ENCODE peak calls at places on chromosome X, in nine cellular contexts. C, I, S, U, Q, D, R, Y and E are unnamed samples.

GRCh38 chrX:78595901-78596502 is 63.1 kb downstream of the RTL3 start:
- DNase-seq in S (peak), R (no peak), I (no peak), Y (peak), C (no peak), Q (no peak), D (peak), U (no peak), E (peak)

GRCh38 chrX:94058728-94059382 is 384.8 kb downstream of the FAM133A start:
- DNase-seq in Q (no peak), C (no peak), D (peak), Y (peak), R (no peak), I (peak), U (no peak), S (peak), E (no peak)

GRCh38 chrX:134764202-134764785 is 106.0 kb upstream of the PLAC1 start:
- DNase-seq in I (no peak), S (peak), Y (peak), U (peak), C (no peak), D (peak), Q (no peak), R (no peak), E (peak)

GRCh38 chrX:107117993-107118321 is 665 bp downstream of the RBM41 start:
- DNase-seq in S (no peak), R (no peak), I (no peak), Q (no peak), Y (peak), D (peak), C (no peak), U (no peak), E (peak)

GRCh38 chrX:18668059-18668458 is 3.8 kb downstream of the RS1 start:
- DNase-seq in S (no peak), R (no peak), U (no peak), D (no peak), C (no peak), Q (no peak), Y (no peak), I (no peak), E (no peak)

GRCh38 chrX:27807690-27808089 is at the start of gene MAGEB10:
- DNase-seq in S (no peak), U (no peak), I (no peak), C (no peak), Y (no peak), D (no peak), R (no peak), Q (no peak), E (no peak)

GRCh38 chrX:13598877-13599276 is 29.5 kb downstream of the EGFL6 start:
- DNase-seq in C (no peak), S (peak), R (no peak), Q (no peak), Y (no peak), D (peak), U (no peak), I (no peak), E (no peak)

GRCh38 chrX:10564484-10564883 is 55.9 kb downstream of the MID1 start:
- DNase-seq in Q (no peak), S (no peak), C (no peak), U (no peak), Y (no peak), R (no peak), D (no peak), I (no peak), E (no peak)

GRCh38 chrX:4850312-4850711 is 1136.9 kb upstream of the PRKX start:
- DNase-seq in I (no peak), C (no peak), Y (no peak), R (no peak), Q (no peak), S (no peak), D (no peak), U (no peak), E (no peak)

GRCh38 chrX:41352329-41352801 is 18.4 kb downstream of the DDX3X start:
- DNase-seq in Q (no peak), D (no peak), U (no peak), I (no peak), S (no peak), Y (no peak), R (no peak), C (no peak), E (no peak)

GRCh38 chrX:109840585-109840984 is 107.5 kb upstream of the ACSL4 start:
- DNase-seq in I (peak), Q (no peak), C (no peak), Y (peak), S (no peak), D (no peak), U (peak), R (no peak), E (no peak)

GRCh38 chrX:110284159-110284558 is 33.7 kb downstream of the AMMECR1 start:
- DNase-seq in I (peak), C (no peak), D (no peak), R (no peak), Q (no peak), U (no peak), Y (peak), S (no peak), E (no peak)

GRCh38 chrX:67574696-67575095 is 30.9 kb downstream of the AR start:
- DNase-seq in U (no peak), Y (peak), C (no peak), Q (no peak), D (no peak), I (no peak), S (no peak), R (no peak), E (no peak)

GRCh38 chrX:15143050-15143824 is 126.6 kb downstream of the ASB9 start:
- DNase-seq in D (peak), Y (peak), S (peak), I (peak), U (peak), C (peak), Q (peak), R (peak), E (peak)

GRCh38 chrX:16665089-16665488 is 15.1 kb downstream of the S100G start:
- DNase-seq in Q (no peak), R (no peak), D (no peak), C (no peak), U (no peak), S (no peak), Y (peak), I (peak), E (no peak)

GRCh38 chrX:44314259-44314734 is 29.2 kb downstream of the EFHC2 start:
- DNase-seq in S (no peak), U (no peak), D (no peak), I (peak), Q (peak), C (peak), Y (peak), R (no peak), E (peak)

GRCh38 chrX:16826207-16826606 is 39.9 kb downstream of the TXLNG start:
- DNase-seq in C (no peak), R (no peak), S (peak), Q (no peak), I (no peak), U (no peak), Y (peak), D (peak), E (peak)

GRCh38 chrX:12767856-12768255 is 23.4 kb upstream of the PRPS2 start:
- DNase-seq in Y (no peak), R (no peak), D (no peak), I (no peak), Q (peak), U (no peak), C (no peak), S (no peak), E (no peak)

GRCh38 chrX:3788494-3789233 is 75.2 kb upstream of the PRKX start:
- DNase-seq in D (no peak), Y (no peak), C (no peak), R (no peak), I (no peak), S (peak), Q (no peak), U (no peak), E (no peak)

GRCh38 chrX:100445593-100445992 is 35.5 kb upstream of the PCDH19 start:
- DNase-seq in Q (no peak), C (no peak), S (no peak), D (no peak), R (no peak), Y (no peak), U (no peak), I (no peak), E (no peak)

GRCh38 chrX:140967036-140967435 is 35.4 kb upstream of the SPANXB1 start:
- DNase-seq in R (no peak), Y (no peak), Q (no peak), D (no peak), I (no peak), S (no peak), U (no peak), C (no peak), E (no peak)

GRCh38 chrX:69718102-69718501 is 102.2 kb downstream of the EDA start:
- DNase-seq in I (no peak), U (no peak), S (no peak), Y (no peak), Q (no peak), R (no peak), C (no peak), D (no peak), E (no peak)

GRCh38 chrX:44731160-44731559 is 112.7 kb upstream of the DUSP21 start:
- DNase-seq in S (no peak), Q (no peak), I (no peak), D (no peak), R (no peak), U (no peak), Y (peak), C (no peak), E (no peak)

GRCh38 chrX:18702362-18703195 is 4.9 kb upstream of the PPEF1 start:
- DNase-seq in Q (no peak), I (peak), D (no peak), U (no peak), Y (peak), R (no peak), C (no peak), S (no peak), E (no peak)

GRCh38 chrX:107451754-107452153 is 2.3 kb downstream of the FRMPD3 start:
- DNase-seq in U (no peak), C (no peak), Y (no peak), Q (no peak), D (peak), R (no peak), S (peak), I (no peak), E (no peak)

GRCh38 chrX:17359500-17359899 is 15.5 kb upstream of the NHS start:
- DNase-seq in D (no peak), Q (no peak), R (no peak), C (no peak), U (no peak), Y (peak), I (no peak), S (no peak), E (no peak)

GRCh38 chrX:143025628-143026027 is at the start of gene SPANXN4:
- DNase-seq in Q (no peak), R (no peak), I (no peak), Y (no peak), S (no peak), D (no peak), C (no peak), U (no peak), E (no peak)

GRCh38 chrX:32153586-32153985 is 1057.8 kb downstream of the DMD start:
- DNase-seq in Y (no peak), U (no peak), I (no peak), C (no peak), Q (no peak), D (no peak), R (no peak), S (no peak), E (no peak)

GRCh38 chrX:51931761-51932160 is 38.3 kb downstream of the MAGED1 start:
- DNase-seq in S (no peak), C (no peak), I (no peak), Q (no peak), R (no peak), Y (peak), D (no peak), U (no peak), E (no peak)

GRCh38 chrX:150324035-150324728 is 38.9 kb upstream of the MAMLD1 start:
- DNase-seq in Y (peak), I (peak), D (no peak), C (no peak), R (no peak), S (no peak), Q (no peak), U (peak), E (no peak)

GRCh38 chrX:50680990-50681389 is 133.0 kb downstream of the SHROOM4 start:
- DNase-seq in U (no peak), D (no peak), S (peak), I (no peak), C (no peak), Q (peak), R (no peak), Y (no peak), E (peak)

GRCh38 chrX:6363193-6363592 is 134.5 kb upstream of the NLGN4X start:
- DNase-seq in D (no peak), R (no peak), S (no peak), U (no peak), I (no peak), C (no peak), Y (no peak), Q (no peak), E (no peak)

GRCh38 chrX:85590638-85591037 is 211.2 kb upstream of the POF1B start:
- DNase-seq in D (no peak), C (no peak), R (no peak), Q (no peak), I (no peak), U (no peak), S (peak), Y (no peak), E (no peak)

GRCh38 chrX:151088221-151088620 is 88.2 kb upstream of the GPR50 start:
- DNase-seq in U (no peak), C (no peak), S (no peak), I (no peak), R (no peak), D (no peak), Y (no peak), Q (no peak), E (no peak)

GRCh38 chrX:9465380-9466114 is 689 bp downstream of the TBL1X start:
- DNase-seq in S (peak), Q (peak), Y (no peak), C (peak), D (peak), I (no peak), R (peak), U (no peak), E (peak)

GRCh38 chrX:122046226-122046625 is 998.8 kb downstream of the GLUD2 start:
- DNase-seq in D (no peak), R (no peak), C (no peak), Q (no peak), S (no peak), U (no peak), Y (peak), I (no peak), E (no peak)

GRCh38 chrX:146154191-146154590 is 336.6 kb downstream of the SLITRK2 start:
- DNase-seq in Q (no peak), C (no peak), R (no peak), S (no peak), D (no peak), Y (no peak), I (no peak), U (no peak), E (no peak)

GRCh38 chrX:71492086-71493065 is 40.5 kb upstream of the OGT start:
- DNase-seq in I (peak), S (no peak), Y (peak), D (no peak), C (peak), U (no peak), Q (peak), R (peak), E (peak)
- H3K4me3 ChIP-seq in I (peak), S (no peak), Y (peak), D (no peak), C (peak), U (no peak), Q (peak), R (peak), E (peak)

GRCh38 chrX:53354669-53355068 is 67.8 kb downstream of the SMC1A start:
- DNase-seq in R (no peak), U (no peak), Q (no peak), C (no peak), I (no peak), S (no peak), Y (peak), D (no peak), E (no peak)
- TF ChIP-seq CTCF in R (no peak), U (no peak), Q (no peak), C (no peak), I (peak), S (no peak), Y (peak), D (no peak), E (no peak)

GRCh38 chrX:119234931-119235555 is 1.0 kb upstream of the PGRMC1 start:
- DNase-seq in S (peak), U (no peak), I (no peak), D (no peak), R (no peak), Q (no peak), Y (peak), C (no peak), E (no peak)
- H3K4me3 ChIP-seq in S (peak), U (no peak), I (no peak), D (no peak), R (no peak), Q (no peak), Y (no peak), C (no peak), E (no peak)

GRCh38 chrX:68599256-68600152 is 48.0 kb upstream of the STARD8 start:
- DNase-seq in S (no peak), D (peak), Q (peak), U (no peak), I (peak), Y (peak), R (no peak), C (no peak), E (no peak)
- TF ChIP-seq CTCF in S (peak), D (peak), Q (peak), U (peak), I (peak), Y (peak), R (peak), C (no peak), E (peak)

GRCh38 chrX:153460826-153461225 is 9.6 kb downstream of the HAUS7 start:
- DNase-seq in I (no peak), C (peak), S (peak), R (no peak), Q (peak), D (peak), U (no peak), Y (peak), E (peak)
- H3K4me3 ChIP-seq in I (no peak), C (no peak), S (no peak), R (no peak), Q (no peak), D (no peak), U (no peak), Y (no peak), E (no peak)

GRCh38 chrX:55710701-55711100 is 6.8 kb upstream of the RRAGB start:
- DNase-seq in D (no peak), Y (peak), R (no peak), S (no peak), C (no peak), Q (no peak), I (peak), U (no peak), E (no peak)
- TF ChIP-seq CTCF in D (no peak), Y (no peak), R (no peak), S (no peak), C (no peak), Q (no peak), I (no peak), U (no peak), E (no peak)

DNA sequence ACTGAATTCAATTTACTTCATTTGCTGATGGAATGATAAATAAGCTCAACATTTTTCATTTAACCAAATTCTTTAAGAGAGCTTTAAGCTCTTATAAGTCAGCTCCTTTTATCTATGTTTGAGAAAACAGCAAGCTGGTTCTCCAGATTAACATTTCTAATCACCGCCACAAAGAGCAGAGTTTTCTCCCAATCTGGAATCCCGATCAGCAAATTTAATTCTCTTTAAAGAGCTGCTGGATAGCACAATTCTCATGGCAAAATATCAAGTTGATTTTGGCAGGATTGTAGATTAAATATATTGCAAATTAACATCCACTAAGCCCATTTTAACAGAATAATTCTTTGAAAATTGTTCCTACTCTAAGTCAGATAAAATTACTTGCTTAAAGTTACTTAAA is 48.8 kb downstream of the RPS6KA3 start:
- DNase-seq in R (no peak), S (no peak), Y (no peak), I (no peak), U (no peak), C (no peak), D (no peak), Q (no peak), E (no peak)
- H3K4me3 ChIP-seq in R (peak), S (no peak), Y (no peak), I (no peak), U (no peak), C (no peak), D (no peak), Q (no peak), E (no peak)

GRCh38 chrX:153779891-153780677 is 757 bp upstream of the SRPK3 start:
- DNase-seq in Q (no peak), C (no peak), Y (no peak), I (no peak), U (no peak), S (no peak), D (no peak), R (no peak), E (no peak)

GRCh38 chrX:153778151-153778551 is 2.7 kb upstream of the SRPK3 start:
- DNase-seq in C (peak), D (no peak), Y (no peak), I (no peak), U (no peak), R (peak), Q (peak), S (no peak), E (no peak)

GRCh38 chrX:153776611-153777045 is 4.2 kb upstream of the SRPK3 start:
- DNase-seq in D (peak), Y (no peak), S (no peak), R (peak), C (peak), U (no peak), I (no peak), Q (no peak), E (peak)

GRCh38 chrX:153777261-153778090 is 3.4 kb upstream of the SRPK3 start:
- DNase-seq in Q (peak), S (no peak), R (peak), D (no peak), Y (no peak), C (peak), I (no peak), U (no peak), E (no peak)

GRCh38 chrX:153778684-153779101 is 2.1 kb upstream of the SRPK3 start:
- DNase-seq in D (no peak), R (no peak), C (peak), Q (no peak), U (no peak), I (no peak), Y (no peak), S (no peak), E (no peak)
- TF ChIP-seq CTCF in D (peak), R (no peak), C (no peak), Q (no peak), U (no peak), I (peak), Y (no peak), S (peak), E (peak)